ENCODE peak calls at places on chromosomes 6 and 20, in ten cellular contexts. K is ascending aorta, J is nephron progenitor cell, H is lung, Z is fibroblast of lung, T is OCI-LY7, B is WTC11, G is uterus, Y is GM12878, A is heart right ventricle. W is an unnamed sample.

GRCh38 chr20:39785252-39785917 is 823.2 kb downstream of the DHX35 start:
- DNase-seq in K (no peak), J (no peak), H (no peak), Z (peak), T (no peak), B (no peak), G (no peak), Y (no peak), A (no peak), W (no peak)

GRCh38 chr20:35135867-35136586 is 11.1 kb downstream of the EDEM2 start:
- DNase-seq in K (no peak), J (no peak), H (peak), Z (peak), T (no peak), B (no peak), G (no peak), Y (no peak), A (peak), W (no peak)

GRCh38 chr6:42075159-42075838 is 25.0 kb downstream of the TAF8 start:
- DNase-seq in K (peak), J (peak), H (peak), Z (peak), T (peak), B (peak), G (peak), Y (no peak), A (peak), W (peak)

GRCh38 chr6:137843206-137843605 is 23.9 kb upstream of the TNFAIP3 start:
- DNase-seq in K (no peak), J (no peak), H (no peak), Z (no peak), T (no peak), B (no peak), G (no peak), Y (no peak), A (no peak), W (no peak)

GRCh38 chr6:17418281-17419188 is 25.1 kb downstream of the CAP2 start:
- DNase-seq in K (no peak), J (peak), H (no peak), Z (peak), T (no peak), B (no peak), G (no peak), Y (no peak), A (no peak), W (no peak)

GRCh38 chr6:112535816-112536215 is 188.7 kb downstream of the RFPL4B start:
- DNase-seq in K (no peak), J (no peak), H (no peak), Z (no peak), T (no peak), B (no peak), G (no peak), Y (no peak), A (no peak), W (no peak)

GRCh38 chr20:15637971-15638754 is 935.1 kb downstream of the KIF16B start:
- DNase-seq in K (no peak), J (no peak), H (no peak), Z (no peak), T (no peak), B (peak), G (no peak), Y (no peak), A (no peak), W (no peak)

GRCh38 chr20:12061471-12061870 is 143.8 kb downstream of the BTBD3 start:
- DNase-seq in K (no peak), J (no peak), H (no peak), Z (peak), T (no peak), B (no peak), G (no peak), Y (no peak), A (no peak), W (no peak)

GRCh38 chr20:35306931-35307517 is 14.8 kb upstream of the FAM83C start:
- DNase-seq in K (no peak), J (peak), H (peak), Z (peak), T (peak), B (peak), G (no peak), Y (no peak), A (peak), W (peak)

GRCh38 chr6:32969685-32970412 is 1.5 kb downstream of the BRD2 start:
- DNase-seq in K (peak), J (peak), H (peak), Z (peak), T (peak), B (peak), G (peak), Y (no peak), A (peak), W (peak)

GRCh38 chr6:142907017-142907470 is 37.9 kb downstream of the HIVEP2 start:
- DNase-seq in K (no peak), J (no peak), H (no peak), Z (no peak), T (peak), B (no peak), G (no peak), Y (no peak), A (no peak), W (no peak)

GRCh38 chr6:14038636-14039035 is 78.9 kb upstream of the CD83 start:
- DNase-seq in K (no peak), J (no peak), H (no peak), Z (peak), T (no peak), B (no peak), G (no peak), Y (no peak), A (no peak), W (no peak)

GRCh38 chr20:50519036-50519780 is 9.0 kb downstream of the PTPN1 start:
- DNase-seq in K (no peak), J (no peak), H (no peak), Z (no peak), T (no peak), B (no peak), G (no peak), Y (no peak), A (no peak), W (peak)

GRCh38 chr20:10527781-10528180 is 92.7 kb downstream of the SLX4IP start:
- DNase-seq in K (no peak), J (no peak), H (no peak), Z (no peak), T (no peak), B (no peak), G (no peak), Y (no peak), A (no peak), W (no peak)

GRCh38 chr6:111096246-111096645 is 8.9 kb downstream of the SLC16A10 start:
- DNase-seq in K (no peak), J (no peak), H (peak), Z (no peak), T (no peak), B (no peak), G (no peak), Y (no peak), A (no peak), W (peak)

GRCh38 chr6:52423971-52424381 is 3.8 kb downstream of the EFHC1 start:
- DNase-seq in K (no peak), J (no peak), H (no peak), Z (peak), T (no peak), B (no peak), G (no peak), Y (no peak), A (peak), W (no peak)

GRCh38 chr20:45833030-45833882 is at the start of gene SNX21:
- DNase-seq in K (peak), J (peak), H (peak), Z (peak), T (no peak), B (peak), G (peak), Y (no peak), A (peak), W (peak)

GRCh38 chr20:4956200-4956810 is 45.0 kb downstream of the SLC23A2 start:
- DNase-seq in K (no peak), J (no peak), H (no peak), Z (peak), T (peak), B (no peak), G (no peak), Y (no peak), A (no peak), W (no peak)

GRCh38 chr6:166949533-166950442 is 6.6 kb downstream of the RNASET2 start:
- DNase-seq in K (no peak), J (no peak), H (no peak), Z (no peak), T (peak), B (peak), G (no peak), Y (no peak), A (no peak), W (no peak)

GRCh38 chr20:5484346-5484745 is 167.6 kb upstream of the PROKR2 start:
- DNase-seq in K (no peak), J (no peak), H (no peak), Z (no peak), T (no peak), B (no peak), G (no peak), Y (no peak), A (no peak), W (no peak)

GRCh38 chr6:145278163-145278807 is 457.0 kb downstream of the EPM2A start:
- DNase-seq in K (no peak), J (no peak), H (no peak), Z (peak), T (no peak), B (no peak), G (no peak), Y (no peak), A (no peak), W (no peak)

GRCh38 chr6:13762648-13763441 is 51.2 kb upstream of the RANBP9 start:
- DNase-seq in K (peak), J (no peak), H (peak), Z (peak), T (peak), B (no peak), G (no peak), Y (peak), A (no peak), W (no peak)

GRCh38 chr20:47816487-47817451 is 31.5 kb upstream of the SULF2 start:
- DNase-seq in K (no peak), J (no peak), H (no peak), Z (no peak), T (peak), B (no peak), G (no peak), Y (no peak), A (no peak), W (no peak)

GRCh38 chr6:1724616-1725015 is 114.9 kb downstream of the FOXC1 start:
- DNase-seq in K (no peak), J (no peak), H (peak), Z (no peak), T (no peak), B (no peak), G (no peak), Y (no peak), A (peak), W (peak)

GRCh38 chr6:141483561-141484061 is 649.1 kb upstream of the GJE1 start:
- DNase-seq in K (no peak), J (no peak), H (no peak), Z (peak), T (peak), B (no peak), G (no peak), Y (peak), A (peak), W (peak)

GRCh38 chr6:12791371-12791770 is 74.8 kb downstream of the PHACTR1 start:
- DNase-seq in K (no peak), J (no peak), H (no peak), Z (peak), T (no peak), B (no peak), G (no peak), Y (no peak), A (no peak), W (no peak)

GRCh38 chr6:52522151-52522626 is 54.7 kb downstream of the TRAM2 start:
- DNase-seq in K (no peak), J (no peak), H (no peak), Z (peak), T (no peak), B (no peak), G (peak), Y (no peak), A (peak), W (no peak)

GRCh38 chr6:56764081-56764566 is 121.4 kb upstream of the DST start:
- DNase-seq in K (no peak), J (no peak), H (no peak), Z (peak), T (no peak), B (no peak), G (no peak), Y (peak), A (no peak), W (no peak)

GRCh38 chr6:111852704-111853103 is 20.5 kb downstream of the FYN start:
- DNase-seq in K (no peak), J (no peak), H (no peak), Z (peak), T (no peak), B (no peak), G (no peak), Y (no peak), A (no peak), W (no peak)

GRCh38 chr20:57412347-57413029 is 21.3 kb downstream of the RBM38 start:
- DNase-seq in K (no peak), J (no peak), H (no peak), Z (no peak), T (no peak), B (no peak), G (no peak), Y (no peak), A (no peak), W (no peak)

GRCh38 chr20:10565922-10566897 is 107.6 kb downstream of the JAG1 start:
- DNase-seq in K (no peak), J (no peak), H (no peak), Z (no peak), T (no peak), B (no peak), G (no peak), Y (no peak), A (no peak), W (no peak)

GRCh38 chr20:2750343-2751251 is 49.8 kb downstream of the CPXM1 start:
- DNase-seq in K (no peak), J (peak), H (peak), Z (peak), T (no peak), B (peak), G (peak), Y (no peak), A (no peak), W (peak)

GRCh38 chr6:25902071-25902470 is 28.0 kb upstream of the SLC17A3 start:
- DNase-seq in K (no peak), J (no peak), H (no peak), Z (no peak), T (peak), B (no peak), G (no peak), Y (no peak), A (no peak), W (no peak)

GRCh38 chr20:13212750-13213149 is 8.3 kb upstream of the ISM1 start:
- DNase-seq in K (no peak), J (no peak), H (no peak), Z (no peak), T (no peak), B (no peak), G (no peak), Y (no peak), A (no peak), W (no peak)

GRCh38 chr20:42589976-42590639 is 599.6 kb downstream of the PTPRT start:
- DNase-seq in K (no peak), J (no peak), H (no peak), Z (no peak), T (no peak), B (no peak), G (no peak), Y (no peak), A (no peak), W (no peak)

GRCh38 chr6:160137989-160138835 is 16.6 kb downstream of the SLC22A1 start:
- DNase-seq in K (no peak), J (peak), H (peak), Z (peak), T (peak), B (peak), G (peak), Y (peak), A (peak), W (peak)

GRCh38 chr20:49583669-49584417 is 15.9 kb upstream of the PTGIS start:
- DNase-seq in K (peak), J (no peak), H (peak), Z (peak), T (no peak), B (no peak), G (peak), Y (no peak), A (peak), W (no peak)

GRCh38 chr20:34627458-34627857 is 49.4 kb downstream of the PIGU start:
- DNase-seq in K (no peak), J (no peak), H (no peak), Z (no peak), T (no peak), B (no peak), G (no peak), Y (no peak), A (no peak), W (no peak)

GRCh38 chr20:50251992-50252491 is 61.4 kb downstream of the CEBPB start:
- DNase-seq in K (no peak), J (no peak), H (no peak), Z (peak), T (no peak), B (no peak), G (no peak), Y (no peak), A (no peak), W (no peak)

GRCh38 chr20:21971436-21971835 is 266.0 kb downstream of the PAX1 start:
- DNase-seq in K (no peak), J (no peak), H (no peak), Z (no peak), T (no peak), B (no peak), G (no peak), Y (no peak), A (no peak), W (no peak)

GRCh38 chr6:6131492-6132109 is 124.9 kb upstream of the NRN1 start:
- DNase-seq in K (no peak), J (peak), H (no peak), Z (no peak), T (peak), B (peak), G (no peak), Y (no peak), A (peak), W (no peak)
- TF ChIP-seq CTCF in K (no peak), J (peak), H (no peak), Z (peak), T (peak), B (peak), G (no peak), Y (peak), A (peak), W (peak)

GRCh38 chr20:560680-561079 is 17.1 kb upstream of the CSNK2A1 start:
- DNase-seq in K (no peak), J (no peak), H (no peak), Z (no peak), T (no peak), B (no peak), G (no peak), Y (no peak), A (no peak), W (peak)
- TF ChIP-seq CTCF in K (no peak), J (no peak), H (no peak), Z (no peak), T (peak), B (no peak), G (no peak), Y (no peak), A (no peak), W (no peak)

GRCh38 chr6:125154184-125155135 is 887 bp downstream of the TPD52L1 start:
- DNase-seq in K (no peak), J (peak), H (peak), Z (peak), T (peak), B (peak), G (peak), Y (no peak), A (no peak), W (peak)
- TF ChIP-seq CTCF in K (no peak), J (peak), H (no peak), Z (no peak), T (peak), B (no peak), G (no peak), Y (no peak), A (peak), W (peak)

DNA sequence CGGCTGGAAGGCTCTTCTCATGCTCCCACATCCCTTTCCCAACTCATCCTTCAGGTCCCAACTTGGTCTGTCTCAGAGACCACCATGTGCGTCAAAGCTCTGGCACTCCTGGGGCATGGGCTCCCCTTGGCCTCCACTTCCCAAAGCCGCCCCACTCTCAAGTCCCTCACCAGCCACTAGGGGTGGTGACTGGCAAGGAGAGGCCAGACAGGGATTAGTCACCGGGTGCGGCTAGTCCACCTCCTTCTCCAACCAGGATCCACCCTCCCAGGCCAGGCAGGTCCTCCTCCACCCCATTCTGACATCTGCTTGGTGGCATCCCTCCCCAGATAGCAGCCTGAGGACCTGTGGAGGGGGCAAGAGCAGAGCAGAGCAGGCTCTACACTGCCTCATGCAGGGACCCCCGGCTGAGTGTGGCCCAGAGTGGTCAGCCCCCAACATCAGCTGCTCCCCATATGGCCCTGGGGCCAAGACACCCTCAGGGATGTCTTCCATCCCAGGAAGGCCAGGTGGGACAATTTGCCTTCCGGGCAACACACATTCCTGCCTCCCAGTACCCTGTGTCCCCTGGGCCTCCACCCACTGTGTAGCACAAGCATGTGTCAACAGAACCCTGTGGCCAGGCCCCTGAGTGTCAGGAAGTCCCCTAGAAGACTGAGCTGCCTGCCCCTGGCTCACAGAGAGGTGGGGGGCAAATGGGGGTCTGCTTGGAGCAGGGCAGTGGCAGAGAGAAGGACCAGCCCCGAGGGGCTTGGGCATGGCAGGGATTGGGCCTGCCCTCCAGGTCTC is 29.2 kb downstream of the YTHDF1 start:
- DNase-seq in K (no peak), J (no peak), H (no peak), Z (peak), T (no peak), B (no peak), G (no peak), Y (no peak), A (no peak), W (no peak)
- TF ChIP-seq CTCF in K (no peak), J (no peak), H (no peak), Z (no peak), T (no peak), B (no peak), G (no peak), Y (no peak), A (no peak), W (no peak)

DNA sequence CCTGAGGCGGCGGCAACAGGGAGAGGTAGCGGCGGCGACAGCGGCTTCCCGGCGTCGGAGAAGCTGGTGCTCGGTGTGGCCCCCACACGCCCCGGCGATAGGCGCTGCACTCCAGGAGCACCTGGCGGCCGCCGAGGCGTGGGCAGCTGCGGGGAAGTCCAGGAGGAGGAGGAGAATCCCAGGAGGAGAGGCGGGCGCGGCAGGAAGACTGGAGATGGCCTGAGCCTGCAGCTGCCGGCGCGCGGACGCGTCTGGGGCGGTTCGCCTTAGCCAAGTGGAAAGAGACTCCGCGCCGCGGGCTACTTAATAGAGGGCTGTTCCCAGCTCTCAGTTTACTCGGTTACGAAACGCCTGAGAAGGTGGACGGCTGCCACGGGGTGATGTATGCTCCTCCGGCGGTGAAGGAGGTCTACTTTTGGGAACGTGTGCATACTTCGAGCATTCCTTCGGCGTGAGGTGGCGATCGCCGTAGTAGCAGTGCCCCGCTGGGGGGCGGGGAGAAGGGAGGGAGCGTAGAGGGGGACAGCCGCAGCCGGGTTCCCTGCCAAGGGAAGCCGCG is at the start of gene COL12A1:
- DNase-seq in K (peak), J (peak), H (peak), Z (peak), T (no peak), B (peak), G (peak), Y (no peak), A (peak), W (peak)
- TF ChIP-seq CTCF in K (no peak), J (no peak), H (no peak), Z (no peak), T (no peak), B (peak), G (peak), Y (no peak), A (no peak), W (no peak)

GRCh38 chr20:44093249-44093582 is 93.8 kb downstream of the JPH2 start:
- DNase-seq in K (no peak), J (no peak), H (no peak), Z (no peak), T (no peak), B (no peak), G (no peak), Y (no peak), A (no peak), W (no peak)
- TF ChIP-seq CTCF in K (no peak), J (no peak), H (no peak), Z (no peak), T (peak), B (no peak), G (no peak), Y (no peak), A (no peak), W (no peak)

DNA sequence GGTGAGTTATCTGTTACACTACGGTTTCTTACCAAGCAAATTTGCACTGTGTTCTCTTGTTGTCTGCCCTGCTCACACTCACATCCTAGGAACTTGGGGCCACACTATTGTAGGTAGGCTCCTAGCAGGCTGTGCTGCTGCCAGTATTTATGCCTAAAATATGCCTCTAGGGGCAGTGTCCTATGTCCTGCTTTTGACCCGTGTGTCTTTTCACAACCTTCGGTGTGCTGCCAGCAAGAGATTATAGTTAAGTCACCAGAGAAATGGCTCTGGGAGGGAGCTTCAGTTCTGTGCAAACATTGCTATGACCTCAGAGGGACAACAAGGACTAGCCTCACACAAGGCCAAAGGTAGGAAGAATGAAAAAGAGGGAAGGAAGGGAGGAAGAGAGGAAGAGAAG is 8.9 kb upstream of the TAAR5 start:
- DNase-seq in K (no peak), J (peak), H (no peak), Z (no peak), T (peak), B (peak), G (no peak), Y (no peak), A (no peak), W (no peak)
- TF ChIP-seq CTCF in K (no peak), J (peak), H (no peak), Z (no peak), T (peak), B (peak), G (no peak), Y (peak), A (no peak), W (no peak)

W was measured in Peyer's patch.